ENCODE peak calls at places on chromosomes 6 and 20, in eight cellular contexts. Z, S, G, A, C, Y, J and V are unnamed samples.

GRCh38 chr20:52405417-52405816 is 213.8 kb upstream of the ZFP64 start:
- DNase-seq in Z (no peak), S (no peak), G (no peak), A (no peak), C (no peak), Y (no peak), J (no peak), V (no peak)

GRCh38 chr6:91152824-91153223 is 566.0 kb upstream of the MAP3K7 start:
- DNase-seq in Z (no peak), S (no peak), G (no peak), A (no peak), C (no peak), Y (no peak), J (no peak), V (no peak)

GRCh38 chr6:34876451-34876850 is 11.4 kb downstream of the TAF11 start:
- DNase-seq in Z (no peak), S (no peak), G (no peak), A (no peak), C (no peak), Y (no peak), J (no peak), V (no peak)

GRCh38 chr20:4108495-4109306 is 93.3 kb upstream of the RNF24 start:
- DNase-seq in Z (peak; percentile 63), S (peak; percentile 71), G (no peak), A (peak; percentile 54), C (peak; percentile 50), Y (peak; percentile 32), J (peak; percentile 71), V (peak; percentile 83)

GRCh38 chr20:39676857-39677351 is 714.8 kb downstream of the DHX35 start:
- DNase-seq in Z (no peak), S (no peak), G (no peak), A (no peak), C (no peak), Y (no peak), J (no peak), V (peak; percentile 10)

GRCh38 chr6:109896333-109896732 is 81.8 kb upstream of the GPR6 start:
- DNase-seq in Z (no peak), S (no peak), G (no peak), A (no peak), C (no peak), Y (no peak), J (no peak), V (no peak)

GRCh38 chr6:4615891-4616290 is 160.3 kb upstream of the CDYL start:
- DNase-seq in Z (no peak), S (no peak), G (no peak), A (peak; percentile 62), C (no peak), Y (peak; percentile 51), J (no peak), V (no peak)

GRCh38 chr6:168671028-168671862 is 230.3 kb downstream of the SMOC2 start:
- DNase-seq in Z (no peak), S (no peak), G (no peak), A (no peak), C (no peak), Y (no peak), J (no peak), V (no peak)

GRCh38 chr20:25139061-25139705 is 56.3 kb upstream of the ENTPD6 start:
- DNase-seq in Z (no peak), S (no peak), G (no peak), A (no peak), C (no peak), Y (no peak), J (peak; percentile 30), V (no peak)

GRCh38 chr6:19723533-19723932 is 113.6 kb upstream of the ID4 start:
- DNase-seq in Z (no peak), S (peak; percentile 70), G (no peak), A (no peak), C (no peak), Y (no peak), J (no peak), V (no peak)

GRCh38 chr6:149128489-149129145 is 188.9 kb upstream of the TAB2 start:
- DNase-seq in Z (peak; percentile 50), S (no peak), G (no peak), A (no peak), C (no peak), Y (no peak), J (no peak), V (no peak)

GRCh38 chr20:59729476-59729875 is 125.1 kb downstream of the PHACTR3 start:
- DNase-seq in Z (no peak), S (no peak), G (no peak), A (no peak), C (no peak), Y (no peak), J (no peak), V (no peak)

GRCh38 chr6:94468830-94469229 is 1049.5 kb upstream of the EPHA7 start:
- DNase-seq in Z (no peak), S (no peak), G (no peak), A (no peak), C (no peak), Y (no peak), J (no peak), V (no peak)

GRCh38 chr6:150180517-150180916 is 37.7 kb downstream of the PPP1R14C start:
- DNase-seq in Z (no peak), S (no peak), G (no peak), A (no peak), C (no peak), Y (no peak), J (no peak), V (no peak)

GRCh38 chr6:16741112-16742016 is 19.9 kb downstream of the ATXN1 start:
- DNase-seq in Z (no peak), S (peak; percentile 97), G (no peak), A (no peak), C (peak; percentile 82), Y (no peak), J (no peak), V (peak; percentile 23)

GRCh38 chr20:21513181-21513663 is 642 bp downstream of the NKX2-2 start:
- DNase-seq in Z (no peak), S (no peak), G (no peak), A (no peak), C (no peak), Y (no peak), J (no peak), V (peak; percentile 45)

GRCh38 chr6:89597372-89597771 is 41.2 kb downstream of the LYRM2 start:
- DNase-seq in Z (no peak), S (no peak), G (no peak), A (no peak), C (no peak), Y (no peak), J (no peak), V (no peak)

GRCh38 chr6:104860221-104860620 is 502 bp upstream of the HACE1 start:
- DNase-seq in Z (no peak), S (no peak), G (no peak), A (no peak), C (no peak), Y (no peak), J (no peak), V (no peak)

GRCh38 chr6:167210375-167211295 is 52.9 kb upstream of the GPR31 start:
- DNase-seq in Z (no peak), S (no peak), G (no peak), A (no peak), C (no peak), Y (no peak), J (no peak), V (no peak)

GRCh38 chr20:48080583-48080982 is 295.3 kb upstream of the SULF2 start:
- DNase-seq in Z (no peak), S (no peak), G (no peak), A (no peak), C (peak; percentile 94), Y (no peak), J (no peak), V (no peak)

DNA sequence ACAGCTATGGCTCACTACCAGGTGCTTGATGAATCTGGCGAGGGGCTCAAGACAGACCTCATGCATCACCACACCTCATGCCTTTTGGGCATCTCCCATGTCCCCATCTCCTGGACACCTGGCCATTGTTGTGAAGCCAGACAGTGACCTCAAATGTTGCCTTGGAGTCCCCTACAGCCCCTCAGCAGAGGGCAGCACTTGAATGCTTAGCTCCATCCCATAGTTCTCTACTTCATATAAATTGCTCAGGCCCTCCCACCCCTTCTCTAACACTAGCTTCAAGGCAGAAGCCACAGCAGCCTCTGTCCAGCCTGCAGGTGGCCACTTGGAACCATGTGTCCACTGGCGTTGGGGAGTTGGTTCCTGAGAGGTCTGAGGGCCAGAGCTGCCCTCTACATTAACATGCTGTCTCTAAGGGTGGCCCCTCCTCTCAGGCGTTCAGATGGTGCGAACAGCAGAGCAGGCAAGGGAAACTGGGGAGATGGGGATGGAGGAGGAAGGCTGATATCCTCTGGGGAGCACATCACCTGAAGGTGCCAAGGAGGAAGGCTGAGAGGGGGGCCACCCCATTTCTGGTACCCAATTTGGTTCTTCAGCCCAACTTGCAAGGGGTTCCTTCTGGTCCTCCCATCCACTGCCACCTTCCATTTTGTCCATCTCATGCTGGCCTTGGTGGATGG is 31.3 kb downstream of the MOCS1 start:
- DNase-seq in Z (no peak), S (no peak), G (no peak), A (no peak), C (no peak), Y (no peak), J (peak; percentile 48), V (no peak)
- TF ChIP-seq CTCF in Z (no peak), S (peak; percentile 21), G (no peak), A (no peak), C (no peak), Y (peak; percentile 16), J (peak; percentile 68), V (no peak)

GRCh38 chr20:33668087-33668790 is 1.5 kb downstream of the ACTL10 start:
- DNase-seq in Z (peak; percentile 76), S (no peak), G (no peak), A (peak; percentile 72), C (no peak), Y (peak; percentile 9), J (peak; percentile 78), V (peak; percentile 91)
- TF ChIP-seq CTCF in Z (no peak), S (peak; percentile 82), G (peak; percentile 94), A (peak; percentile 86), C (peak; percentile 92), Y (peak; percentile 85), J (peak; percentile 97), V (peak; percentile 95)

DNA sequence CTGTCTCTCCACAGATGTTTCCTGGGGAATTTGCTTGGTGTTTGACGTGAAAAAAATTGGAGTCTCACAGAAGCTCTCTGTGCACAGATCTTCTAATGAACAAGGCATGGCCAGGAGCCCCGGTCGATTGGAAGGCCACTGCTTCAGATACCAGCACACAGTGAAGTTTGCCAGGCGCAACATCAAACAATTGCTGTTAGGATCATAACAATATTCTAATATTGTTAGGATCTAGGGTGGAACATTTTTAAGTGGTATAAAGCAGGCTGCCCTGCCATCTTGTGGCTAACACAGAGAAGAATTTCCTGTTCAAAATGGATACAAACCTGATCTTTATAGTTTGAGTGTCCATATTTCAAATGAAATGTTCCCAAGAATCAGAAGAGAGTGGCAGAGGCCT is 64.1 kb downstream of the C6orf118 start:
- DNase-seq in Z (no peak), S (no peak), G (no peak), A (no peak), C (peak; percentile 7), Y (no peak), J (no peak), V (no peak)
- TF ChIP-seq CTCF in Z (no peak), S (peak; percentile 53), G (no peak), A (no peak), C (peak; percentile 46), Y (peak; percentile 41), J (peak; percentile 37), V (no peak)

DNA sequence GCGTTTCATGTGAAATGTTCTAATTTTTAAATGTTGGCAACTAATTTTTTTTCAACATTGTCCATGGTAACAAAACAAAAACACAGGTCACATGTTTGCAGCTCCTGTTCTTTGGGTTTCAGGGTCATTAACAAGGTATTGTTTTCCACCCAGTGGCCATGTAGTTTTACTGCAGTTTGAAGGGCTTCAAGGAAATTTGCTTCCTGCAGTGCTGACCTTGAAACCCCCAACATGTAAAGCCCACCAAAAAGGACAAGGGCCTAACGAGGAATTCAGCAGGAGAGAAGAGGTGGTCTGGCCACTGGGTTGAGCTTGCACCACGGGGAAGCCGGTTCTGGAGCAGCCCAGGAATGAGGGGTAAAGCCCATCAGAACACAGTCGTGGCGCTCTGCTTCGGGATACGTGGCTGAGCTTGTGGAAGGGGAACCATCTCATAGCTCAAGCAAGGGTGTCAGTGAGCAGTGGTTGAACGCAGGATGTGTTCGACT is 13.9 kb upstream of the KLHL31 start:
- DNase-seq in Z (no peak), S (peak; percentile 18), G (no peak), A (no peak), C (peak; percentile 48), Y (no peak), J (peak; percentile 36), V (peak; percentile 16)
- TF ChIP-seq CTCF in Z (peak; percentile 42), S (peak; percentile 53), G (peak; percentile 14), A (no peak), C (peak; percentile 61), Y (peak; percentile 42), J (peak; percentile 70), V (no peak)